ENCODE peak calls at places on chromosomes 1 and 21, in ten cellular contexts. M is CD4-positive, alpha-beta memory T cell; Z is hepatocyte; W is kidney epithelial cell; E is tibial artery; A is aorta; C is ovary; K is right cardiac atrium; P is pancreas; D is bronchial epithelial cell. R is an unnamed sample. For H3K27me3, the result is how much of the 10 kb centered on the place peaks cover.

GRCh38 chr1:8903908-8904650 is 25.6 kb upstream of the ENO1 start:
- DNase-seq in M (no peak), E (peak), D (peak), K (peak), C (peak), Z (peak), P (peak), A (peak), W (peak), R (no peak)

GRCh38 chr1:228691926-228692325 is 43.4 kb upstream of the RHOU start:
- DNase-seq in K (no peak), A (no peak), D (peak), C (no peak), Z (peak), E (no peak), P (peak), W (peak), M (peak), R (no peak)

GRCh38 chr1:156122519-156123355 is 8.2 kb downstream of the LMNA start:
- DNase-seq in M (no peak), K (peak), P (peak), Z (peak), E (peak), W (no peak), A (peak), C (peak), D (peak), R (peak)

GRCh38 chr21:31682625-31683024 is 23.1 kb downstream of the SOD1 start:
- DNase-seq in C (no peak), E (no peak), W (no peak), A (no peak), D (no peak), K (no peak), Z (no peak), M (no peak), P (no peak), R (no peak)

GRCh38 chr1:243420968-243421675 is 165.3 kb downstream of the SDCCAG8 start:
- DNase-seq in M (no peak), W (no peak), Z (no peak), E (no peak), C (no peak), P (no peak), A (no peak), D (no peak), K (no peak), R (no peak)

GRCh38 chr1:229086091-229086490 is 184.8 kb upstream of the RAB4A start:
- DNase-seq in E (no peak), Z (no peak), P (no peak), M (no peak), W (no peak), K (no peak), C (no peak), A (no peak), D (no peak), R (no peak)

GRCh38 chr1:19066874-19067186 is 110.4 kb upstream of the IFFO2 start:
- DNase-seq in D (no peak), P (no peak), E (no peak), K (no peak), W (no peak), M (no peak), C (no peak), A (no peak), Z (no peak), R (peak)

GRCh38 chr1:79197421-79197820 is 190.9 kb upstream of the ADGRL4 start:
- DNase-seq in P (no peak), Z (no peak), K (no peak), D (peak), M (no peak), C (no peak), E (no peak), W (no peak), A (no peak), R (no peak)

GRCh38 chr1:15440357-15440756 is 2.1 kb downstream of the CTRC start:
- DNase-seq in Z (no peak), A (no peak), M (no peak), W (no peak), C (no peak), P (no peak), D (no peak), E (no peak), K (no peak), R (no peak)

GRCh38 chr1:24890861-24891260 is 39.2 kb downstream of the RUNX3 start:
- DNase-seq in M (no peak), P (no peak), D (no peak), C (no peak), A (no peak), K (no peak), W (no peak), E (no peak), Z (no peak), R (peak)

GRCh38 chr1:173562813-173563212 is 40.1 kb downstream of the SLC9C2 start:
- DNase-seq in A (no peak), P (no peak), K (no peak), M (no peak), Z (no peak), C (no peak), E (no peak), W (no peak), D (no peak), R (no peak)

GRCh38 chr1:160164121-160164520 is 12.7 kb downstream of the ATP1A4 start:
- DNase-seq in P (no peak), Z (no peak), W (no peak), E (no peak), M (no peak), D (no peak), K (no peak), A (no peak), C (no peak), R (no peak)

GRCh38 chr1:29171089-29171488 is 10.6 kb downstream of the SRSF4 start:
- DNase-seq in E (no peak), D (no peak), C (no peak), K (no peak), A (no peak), M (no peak), P (no peak), W (no peak), Z (no peak), R (no peak)

GRCh38 chr1:150186789-150187559 is 37.3 kb downstream of the PLEKHO1 start:
- DNase-seq in M (peak), C (no peak), A (no peak), K (no peak), D (peak), W (no peak), Z (peak), P (no peak), E (no peak), R (no peak)

GRCh38 chr1:119254067-119254720 is 113.7 kb upstream of the WARS2 start:
- DNase-seq in D (peak), K (no peak), C (no peak), Z (no peak), M (no peak), W (no peak), P (no peak), A (no peak), E (no peak), R (no peak)

GRCh38 chr1:85494074-85494956 is 29.4 kb upstream of the DDAH1 start:
- DNase-seq in M (no peak), A (no peak), C (no peak), D (no peak), E (no peak), K (no peak), Z (no peak), P (no peak), W (no peak), R (no peak)

GRCh38 chr1:173042806-173043205 is 7.9 kb downstream of the TNFSF18 start:
- DNase-seq in Z (no peak), E (no peak), D (peak), K (no peak), P (no peak), A (no peak), M (no peak), C (no peak), W (no peak), R (no peak)

GRCh38 chr1:208028526-208028925 is 117.6 kb upstream of the CD34 start:
- DNase-seq in Z (no peak), D (no peak), A (no peak), C (no peak), K (no peak), M (no peak), P (no peak), E (no peak), W (no peak), R (no peak)

GRCh38 chr1:90996742-90997413 is 25.0 kb downstream of the ZNF644 start:
- DNase-seq in D (no peak), C (no peak), Z (no peak), E (no peak), M (no peak), W (no peak), A (no peak), K (no peak), P (no peak), R (no peak)

GRCh38 chr1:51236548-51237312 is 657 bp downstream of the RNF11 start:
- DNase-seq in P (peak), A (peak), D (peak), E (peak), C (peak), M (peak), K (peak), W (no peak), Z (peak), R (peak)

GRCh38 chr1:246301553-246302250 is 205.4 kb downstream of the SMYD3 start:
- DNase-seq in W (no peak), D (no peak), P (no peak), E (no peak), Z (no peak), K (no peak), M (no peak), C (no peak), A (no peak), R (no peak)

GRCh38 chr1:181647314-181648035 is 164.2 kb downstream of the CACNA1E start:
- DNase-seq in K (no peak), P (no peak), E (no peak), M (no peak), D (peak), Z (peak), W (no peak), C (no peak), A (no peak), R (no peak)

GRCh38 chr1:9887070-9887469 is 23.0 kb downstream of the CTNNBIP1 start:
- DNase-seq in W (no peak), C (no peak), D (no peak), M (no peak), P (no peak), A (no peak), E (no peak), Z (no peak), K (no peak), R (no peak)

GRCh38 chr21:46040707-46041106 is 57.2 kb upstream of the COL6A2 start:
- DNase-seq in M (no peak), P (no peak), W (no peak), K (no peak), Z (no peak), C (peak), E (no peak), A (no peak), D (no peak), R (no peak)

GRCh38 chr1:206041640-206042039 is 11.3 kb upstream of the RHEX start:
- DNase-seq in W (no peak), M (no peak), Z (peak), K (no peak), P (peak), D (peak), A (no peak), E (no peak), C (no peak), R (no peak)

GRCh38 chr1:230424440-230425251 is 1.5 kb downstream of the PGBD5 start:
- DNase-seq in M (no peak), D (peak), A (no peak), W (no peak), E (no peak), K (no peak), P (peak), C (no peak), Z (peak), R (no peak)

GRCh38 chr21:17726047-17726446 is 93.1 kb downstream of the C21orf91 start:
- DNase-seq in E (no peak), D (peak), W (no peak), C (no peak), K (no peak), Z (no peak), M (no peak), A (no peak), P (no peak), R (no peak)

GRCh38 chr1:209590405-209590804 is 6.9 kb downstream of the CAMK1G start:
- DNase-seq in D (no peak), A (no peak), C (peak), M (no peak), E (no peak), W (no peak), Z (peak), P (no peak), K (peak), R (peak)

GRCh38 chr1:45804671-45804973 is 1.2 kb downstream of the MAST2 start:
- DNase-seq in W (no peak), A (no peak), K (no peak), C (no peak), Z (no peak), M (no peak), D (no peak), P (no peak), E (no peak), R (no peak)

GRCh38 chr1:232598837-232599177 is 31.1 kb downstream of the SIPA1L2 start:
- DNase-seq in C (no peak), P (no peak), D (no peak), W (no peak), Z (no peak), E (no peak), A (no peak), K (no peak), M (no peak), R (no peak)

DNA sequence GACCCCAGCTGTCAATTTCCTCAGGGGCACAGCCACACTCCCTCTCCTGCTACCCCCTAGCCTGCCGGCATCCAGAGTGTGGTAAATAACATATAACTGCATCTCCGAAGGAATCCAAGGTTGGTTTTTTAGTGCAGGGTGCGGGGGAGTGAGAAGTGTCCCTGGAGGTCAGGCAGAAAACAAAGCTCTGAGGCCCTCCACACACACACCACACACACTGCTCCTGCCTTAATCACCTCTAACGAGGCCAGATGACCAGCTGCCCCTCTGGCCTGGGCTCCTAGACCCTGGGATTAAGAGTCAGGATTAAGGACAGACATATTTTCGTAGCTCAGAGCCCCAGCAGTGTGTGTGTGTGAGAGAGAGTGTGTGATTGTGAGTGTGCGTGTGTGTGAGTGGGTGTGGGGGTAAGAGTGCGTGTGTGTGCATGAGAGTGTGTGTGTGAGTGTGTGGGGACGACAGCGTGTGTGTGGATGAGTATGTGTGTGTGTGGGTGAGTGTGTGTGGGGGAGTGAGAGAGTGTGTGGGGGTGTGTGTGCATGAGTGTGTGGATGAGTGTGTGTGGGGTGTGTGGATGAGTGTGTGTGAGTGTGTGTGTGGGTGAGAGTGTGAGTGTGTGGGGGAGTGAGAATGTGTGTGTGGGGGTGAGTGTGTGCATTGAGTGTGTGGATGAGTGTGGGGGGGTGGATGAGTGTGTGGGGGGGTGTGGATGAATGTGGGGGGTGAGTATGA is 14.6 kb downstream of the SDC3 start:
- DNase-seq in W (no peak), K (no peak), M (no peak), Z (no peak), C (no peak), P (no peak), D (no peak), A (no peak), E (no peak), R (no peak)
- H3K27me3 ChIP-seq in W (under half), K (under half), M (under half), Z (under half), C (under half), P (under half), D (under half), A (under half), E (under half), R (under half)

GRCh38 chr21:39074508-39074907 is 108.7 kb downstream of the PSMG1 start:
- DNase-seq in M (no peak), E (no peak), A (no peak), Z (no peak), W (no peak), P (no peak), K (no peak), C (no peak), D (no peak), R (no peak)

GRCh38 chr21:39077816-39078215 is 105.4 kb downstream of the PSMG1 start:
- DNase-seq in P (no peak), M (no peak), W (no peak), E (no peak), K (no peak), Z (no peak), D (no peak), C (no peak), A (no peak), R (no peak)

GRCh38 chr21:39080366-39080765 is 102.9 kb downstream of the PSMG1 start:
- DNase-seq in A (no peak), D (no peak), W (no peak), K (no peak), Z (no peak), M (no peak), C (no peak), P (no peak), E (no peak), R (no peak)

GRCh38 chr21:39079617-39080016 is 103.6 kb downstream of the PSMG1 start:
- DNase-seq in C (no peak), W (no peak), M (no peak), Z (no peak), A (peak), K (peak), P (no peak), D (peak), E (peak), R (peak)

GRCh38 chr21:39078322-39079065 is 104.8 kb downstream of the PSMG1 start:
- DNase-seq in D (no peak), A (no peak), K (no peak), Z (no peak), C (no peak), P (no peak), M (no peak), E (no peak), W (no peak), R (no peak)
- H3K27me3 ChIP-seq in D (under half), A (under half), K (under half), Z (under half), C (under half), P (under half), M (under half), E (under half), W (under half), R (under half)

GRCh38 chr1:6166655-6167390 is 13.3 kb downstream of the CHD5 start:
- DNase-seq in Z (no peak), E (no peak), K (no peak), D (no peak), C (no peak), M (no peak), P (no peak), A (no peak), W (no peak), R (no peak)

GRCh38 chr1:6167391-6168303 is 12.5 kb downstream of the CHD5 start:
- DNase-seq in M (no peak), C (no peak), A (no peak), E (no peak), Z (no peak), P (no peak), W (no peak), D (no peak), K (peak), R (no peak)

GRCh38 chr1:6165441-6165985 is 14.6 kb downstream of the CHD5 start:
- DNase-seq in K (no peak), W (no peak), C (no peak), M (no peak), P (no peak), A (no peak), E (no peak), Z (no peak), D (no peak), R (no peak)

GRCh38 chr1:6165027-6165426 is 15.1 kb downstream of the CHD5 start:
- DNase-seq in P (no peak), Z (no peak), K (peak), E (no peak), D (no peak), A (no peak), M (no peak), W (no peak), C (no peak), R (no peak)

GRCh38 chr1:6166221-6166620 is 13.9 kb downstream of the CHD5 start:
- DNase-seq in P (no peak), W (no peak), K (peak), A (no peak), E (no peak), Z (no peak), M (no peak), D (no peak), C (no peak), R (no peak)
- H3K27me3 ChIP-seq in P (under half), W (half or more), K (under half), A (under half), E (under half), Z (under half), M (under half), D (under half), C (under half), R (under half)

GRCh38 chr1:36771678-36772284 is 262.5 kb downstream of the GRIK3 start:
- DNase-seq in E (no peak), P (no peak), A (peak), K (no peak), C (no peak), D (no peak), Z (no peak), W (no peak), M (no peak), R (no peak)

GRCh38 chr1:36776256-36776655 is 258.1 kb downstream of the GRIK3 start:
- DNase-seq in C (no peak), K (no peak), W (no peak), P (no peak), D (no peak), M (no peak), Z (no peak), A (no peak), E (no peak), R (no peak)

GRCh38 chr1:36775716-36776115 is 258.6 kb downstream of the GRIK3 start:
- DNase-seq in K (no peak), D (no peak), C (no peak), P (no peak), W (no peak), M (no peak), E (no peak), Z (no peak), A (no peak), R (no peak)

GRCh38 chr1:36772837-36773495 is 261.3 kb downstream of the GRIK3 start:
- DNase-seq in C (no peak), Z (no peak), K (no peak), E (no peak), W (no peak), P (no peak), A (peak), D (no peak), M (no peak), R (no peak)

DNA sequence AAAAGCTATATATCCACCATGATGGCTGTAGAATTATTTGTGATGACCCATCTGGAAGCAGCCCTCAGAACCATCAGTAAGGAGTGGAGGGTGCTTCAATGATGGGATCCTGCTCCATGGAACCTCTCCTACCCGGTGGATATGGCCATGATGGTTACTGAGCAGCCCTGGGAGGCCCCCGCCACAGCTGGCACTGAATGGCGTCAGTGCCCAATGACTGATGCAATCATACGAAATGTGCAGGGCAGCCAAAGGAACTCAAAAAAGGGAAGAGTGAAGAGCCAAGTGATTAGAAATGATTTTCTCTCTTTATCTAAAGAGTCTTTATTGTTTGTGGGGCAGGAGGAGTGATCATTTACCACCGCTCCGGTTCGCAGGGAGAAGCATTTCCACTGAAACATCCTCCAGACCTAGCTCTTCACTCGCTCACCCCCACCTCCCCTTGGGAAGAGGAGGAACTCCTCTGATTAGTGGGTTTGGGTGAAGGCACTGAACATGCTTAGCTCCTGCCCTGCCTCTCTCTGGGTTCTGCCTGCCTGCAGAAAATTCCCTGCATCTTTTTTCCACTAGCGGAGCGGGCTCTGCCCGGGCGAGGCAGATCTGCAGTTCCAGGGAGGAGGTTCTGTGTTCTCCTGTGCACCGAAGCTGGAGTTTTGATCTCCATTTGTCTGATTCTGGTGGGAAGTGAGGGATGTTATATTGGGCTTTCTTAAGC is 260.3 kb downstream of the GRIK3 start:
- DNase-seq in M (no peak), E (no peak), C (no peak), P (no peak), Z (no peak), W (no peak), A (peak), K (no peak), D (no peak), R (no peak)
- H3K27me3 ChIP-seq in M (under half), E (under half), C (under half), P (under half), Z (half or more), W (under half), A (under half), K (under half), D (under half), R (under half)